ENCODE peak calls at places on chromosomes 12 and 14, in four cellular contexts. One of them, this sample, is unnamed.

GRCh38 chr12:101174576-101174975 is 35.5 kb downstream of the SLC5A8 start:
- DNase-seq in body of pancreas: no peak
- DNase-seq in mammary epithelial cell: no peak
- DNase-seq in ovary: no peak
- DNase-seq in this sample: no peak

GRCh38 chr12:102095677-102096263 is 24.1 kb downstream of the NUP37 start:
- DNase-seq in body of pancreas: no peak
- DNase-seq in ovary: no peak
- DNase-seq in mammary epithelial cell: peak; percentile 14
- DNase-seq in this sample: no peak

GRCh38 chr12:94717656-94718055 is 67.3 kb upstream of the TMCC3 start:
- DNase-seq in ovary: no peak
- DNase-seq in body of pancreas: no peak
- DNase-seq in mammary epithelial cell: no peak
- DNase-seq in this sample: no peak

GRCh38 chr12:58425481-58426392 is 484.4 kb downstream of the ATP23 start:
- DNase-seq in mammary epithelial cell: peak; percentile 92
- DNase-seq in ovary: peak; percentile 28
- DNase-seq in body of pancreas: no peak
- DNase-seq in this sample: no peak

GRCh38 chr12:44029194-44029593 is 193.3 kb downstream of the TMEM117 start:
- DNase-seq in body of pancreas: no peak
- DNase-seq in ovary: no peak
- DNase-seq in mammary epithelial cell: peak; percentile 28
- DNase-seq in this sample: no peak

GRCh38 chr12:64039285-64039871 is 182.7 kb downstream of the KICS2 start:
- DNase-seq in ovary: no peak
- DNase-seq in body of pancreas: peak; percentile 78
- DNase-seq in mammary epithelial cell: peak; percentile 52
- DNase-seq in this sample: no peak

GRCh38 chr14:74260525-74261233 is 21.4 kb downstream of the VSX2 start:
- DNase-seq in mammary epithelial cell: no peak
- DNase-seq in body of pancreas: no peak
- DNase-seq in ovary: no peak
- DNase-seq in this sample: no peak

GRCh38 chr12:46523446-46523845 is 150.9 kb upstream of the SLC38A2 start:
- DNase-seq in mammary epithelial cell: no peak
- DNase-seq in ovary: no peak
- DNase-seq in body of pancreas: no peak
- DNase-seq in this sample: no peak

GRCh38 chr12:125079943-125080645 is 14.9 kb downstream of the AACS start:
- DNase-seq in body of pancreas: no peak
- DNase-seq in mammary epithelial cell: no peak
- DNase-seq in ovary: no peak
- DNase-seq in this sample: no peak

GRCh38 chr12:41293011-41293410 is 104.9 kb downstream of the PDZRN4 start:
- DNase-seq in body of pancreas: no peak
- DNase-seq in ovary: no peak
- DNase-seq in mammary epithelial cell: peak; percentile 84
- DNase-seq in this sample: no peak

GRCh38 chr12:6326316-6326959 is 15.4 kb downstream of the TNFRSF1A start:
- DNase-seq in body of pancreas: no peak
- DNase-seq in mammary epithelial cell: no peak
- DNase-seq in ovary: peak; percentile 70
- DNase-seq in this sample: no peak

GRCh38 chr14:71855399-71856036 is 76.7 kb upstream of the RGS6 start:
- DNase-seq in body of pancreas: peak; percentile 62
- DNase-seq in ovary: no peak
- DNase-seq in mammary epithelial cell: peak; percentile 56
- DNase-seq in this sample: peak; percentile 4

GRCh38 chr14:56202256-56202655 is 84.0 kb downstream of the PELI2 start:
- DNase-seq in body of pancreas: no peak
- DNase-seq in ovary: no peak
- DNase-seq in mammary epithelial cell: no peak
- DNase-seq in this sample: no peak

GRCh38 chr12:103884316-103884715 is 43.3 kb upstream of the NT5DC3 start:
- DNase-seq in ovary: no peak
- DNase-seq in body of pancreas: no peak
- DNase-seq in mammary epithelial cell: peak; percentile 16
- DNase-seq in this sample: peak; percentile 50

DNA sequence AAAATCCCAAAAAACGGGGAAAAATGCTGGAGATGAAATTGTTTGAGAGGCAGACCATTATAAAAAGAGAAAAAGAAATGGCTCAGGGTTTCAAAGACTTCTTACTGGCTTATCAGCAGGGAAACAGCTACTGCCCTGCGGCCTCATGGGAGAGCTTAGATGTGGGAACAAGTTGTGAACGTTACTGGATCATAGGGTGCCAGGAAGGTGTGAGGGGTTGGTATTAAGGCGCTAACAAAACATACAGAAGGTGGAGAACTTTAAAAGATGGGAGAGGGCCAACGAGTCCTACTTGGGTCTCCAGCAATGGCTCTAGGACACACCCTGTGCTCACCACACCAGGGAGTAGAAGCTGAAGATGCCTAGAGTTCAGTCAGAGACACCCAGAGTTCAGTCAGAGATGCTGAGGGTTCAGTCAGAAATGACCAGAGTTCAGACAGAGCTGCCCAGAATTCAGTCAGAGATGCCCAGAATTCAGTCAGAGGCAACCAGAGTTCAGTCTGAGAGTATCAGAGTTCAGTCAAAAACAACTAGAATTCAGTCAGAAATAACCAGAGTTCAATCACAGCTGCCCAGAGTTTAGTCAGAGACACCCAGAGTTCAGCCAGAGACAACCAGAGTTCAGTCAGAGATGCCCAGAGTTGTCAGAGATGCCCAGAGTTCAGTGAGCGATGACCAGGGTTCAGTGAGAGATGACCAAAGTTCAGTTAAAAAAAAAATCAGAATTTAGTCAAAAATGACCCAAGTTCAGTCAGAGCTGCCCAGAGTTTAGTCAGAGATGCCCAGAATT is 1103.6 kb downstream of the BCL11B start:
- DNase-seq in body of pancreas: no peak
- DNase-seq in mammary epithelial cell: no peak
- DNase-seq in ovary: no peak
- DNase-seq in this sample: no peak
- H3K9me3 ChIP-seq in body of pancreas: no peaks in the 10 kb centered on the region
- H3K9me3 ChIP-seq in mammary epithelial cell: no peaks in the 10 kb centered on the region
- H3K9me3 ChIP-seq in ovary: no peaks in the 10 kb centered on the region
- H3K9me3 ChIP-seq in this sample: no peaks in the 10 kb centered on the region

GRCh38 chr12:47651368-47652254 is 54.2 kb downstream of the RPAP3 start:
- DNase-seq in ovary: peak; percentile 49
- DNase-seq in body of pancreas: peak; percentile 70
- DNase-seq in mammary epithelial cell: peak; percentile 55
- DNase-seq in this sample: peak; percentile 40
- H3K27ac ChIP-seq in ovary: no peak overlapping the region
- H3K27ac ChIP-seq in body of pancreas: no peak overlapping the region
- H3K27ac ChIP-seq in mammary epithelial cell: no peak overlapping the region
- H3K27ac ChIP-seq in this sample: no peak overlapping the region

GRCh38 chr12:133080051-133080618 is 588 bp upstream of the ZNF140 start:
- DNase-seq in ovary: peak; percentile 97
- DNase-seq in mammary epithelial cell: peak; percentile 99
- DNase-seq in body of pancreas: peak; percentile 98
- DNase-seq in this sample: peak; percentile 94

GRCh38 chr12:133083345-133083744 is 2.6 kb downstream of the ZNF140 start:
- DNase-seq in body of pancreas: no peak
- DNase-seq in mammary epithelial cell: no peak
- DNase-seq in ovary: no peak
- DNase-seq in this sample: no peak

GRCh38 chr12:133081408-133081806 is 684 bp downstream of the ZNF140 start:
- DNase-seq in mammary epithelial cell: no peak
- DNase-seq in ovary: peak; percentile 48
- DNase-seq in body of pancreas: peak; percentile 11
- DNase-seq in this sample: no peak

GRCh38 chr12:133080619-133081407 is at the start of gene ZNF140:
- DNase-seq in body of pancreas: peak; percentile 96
- DNase-seq in mammary epithelial cell: peak; percentile 94
- DNase-seq in ovary: peak; percentile 96
- DNase-seq in this sample: peak; percentile 88
- H3K9me3 ChIP-seq in body of pancreas: no peaks in the 10 kb centered on the region
- H3K9me3 ChIP-seq in mammary epithelial cell: peaks cover 44% of the 10 kb centered on the region
- H3K9me3 ChIP-seq in ovary: peaks cover 7% of the 10 kb centered on the region
- H3K9me3 ChIP-seq in this sample: peaks cover 82% of the 10 kb centered on the region

GRCh38 chr12:12748051-12748450 is 30.9 kb downstream of the CDKN1B start:
- DNase-seq in ovary: no peak
- DNase-seq in mammary epithelial cell: no peak
- DNase-seq in body of pancreas: no peak
- DNase-seq in this sample: no peak

GRCh38 chr12:12744556-12745305 is 27.6 kb downstream of the CDKN1B start:
- DNase-seq in body of pancreas: no peak
- DNase-seq in ovary: no peak
- DNase-seq in mammary epithelial cell: no peak
- DNase-seq in this sample: no peak

GRCh38 chr12:12745576-12746211 is 28.5 kb downstream of the CDKN1B start:
- DNase-seq in ovary: no peak
- DNase-seq in body of pancreas: no peak
- DNase-seq in mammary epithelial cell: peak; percentile 28
- DNase-seq in this sample: no peak

GRCh38 chr12:12749433-12749832 is 32.3 kb downstream of the CDKN1B start:
- DNase-seq in mammary epithelial cell: no peak
- DNase-seq in ovary: peak; percentile 63
- DNase-seq in body of pancreas: no peak
- DNase-seq in this sample: no peak

DNA sequence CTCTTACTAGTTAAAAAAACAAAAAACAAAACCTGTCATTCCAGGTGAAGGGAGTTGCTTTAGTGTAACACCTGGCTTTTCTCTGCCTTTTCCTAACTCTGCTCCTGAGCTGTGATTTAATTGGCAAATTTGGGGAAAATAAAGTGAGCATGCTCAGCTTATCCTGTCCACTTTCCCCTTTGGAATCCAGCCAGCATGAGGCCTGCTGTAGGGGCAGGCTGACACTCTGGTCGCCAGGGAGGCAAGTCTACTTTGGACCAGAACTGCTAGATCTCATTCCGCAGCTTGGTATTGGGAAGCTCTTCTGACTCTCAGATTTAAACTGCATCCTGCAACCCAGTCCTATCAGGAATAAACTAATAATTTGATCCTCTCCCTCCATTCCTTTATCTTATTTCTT is 30.1 kb downstream of the CDKN1B start:
- DNase-seq in ovary: no peak
- DNase-seq in mammary epithelial cell: no peak
- DNase-seq in body of pancreas: no peak
- DNase-seq in this sample: no peak
- H3K27ac ChIP-seq in ovary: no peak overlapping the region
- H3K27ac ChIP-seq in mammary epithelial cell: no peak overlapping the region
- H3K27ac ChIP-seq in body of pancreas: no peak overlapping the region
- H3K27ac ChIP-seq in this sample: no peak overlapping the region

GRCh38 chr12:38155020-38155395 is 161.6 kb upstream of the ALG10B start:
- DNase-seq in mammary epithelial cell: no peak
- DNase-seq in body of pancreas: no peak
- DNase-seq in ovary: no peak
- DNase-seq in this sample: no peak

GRCh38 chr12:38151991-38152700 is 164.4 kb upstream of the ALG10B start:
- DNase-seq in ovary: no peak
- DNase-seq in mammary epithelial cell: no peak
- DNase-seq in body of pancreas: no peak
- DNase-seq in this sample: no peak

GRCh38 chr12:38154096-38155019 is 162.2 kb upstream of the ALG10B start:
- DNase-seq in ovary: no peak
- DNase-seq in body of pancreas: no peak
- DNase-seq in mammary epithelial cell: no peak
- DNase-seq in this sample: no peak

GRCh38 chr12:38152816-38153736 is 163.5 kb upstream of the ALG10B start:
- DNase-seq in ovary: no peak
- DNase-seq in mammary epithelial cell: no peak
- DNase-seq in body of pancreas: no peak
- DNase-seq in this sample: no peak

GRCh38 chr12:38153737-38154061 is 162.9 kb upstream of the ALG10B start:
- DNase-seq in body of pancreas: no peak
- DNase-seq in ovary: no peak
- DNase-seq in mammary epithelial cell: no peak
- DNase-seq in this sample: no peak
- H3K9me3 ChIP-seq in body of pancreas: no peaks in the 10 kb centered on the region
- H3K9me3 ChIP-seq in ovary: no peaks in the 10 kb centered on the region
- H3K9me3 ChIP-seq in mammary epithelial cell: no peaks in the 10 kb centered on the region
- H3K9me3 ChIP-seq in this sample: no peaks in the 10 kb centered on the region

GRCh38 chr14:96271421-96271762 is 15.4 kb downstream of the BDKRB1 start:
- DNase-seq in body of pancreas: no peak
- DNase-seq in mammary epithelial cell: peak; percentile 93
- DNase-seq in ovary: no peak
- DNase-seq in this sample: no peak

GRCh38 chr14:96268426-96269358 is 12.7 kb downstream of the BDKRB1 start:
- DNase-seq in ovary: peak; percentile 17
- DNase-seq in mammary epithelial cell: peak; percentile 99
- DNase-seq in body of pancreas: peak; percentile 74
- DNase-seq in this sample: no peak

GRCh38 chr14:96272777-96273471 is 16.9 kb downstream of the BDKRB1 start:
- DNase-seq in mammary epithelial cell: peak; percentile 41
- DNase-seq in ovary: no peak
- DNase-seq in body of pancreas: peak; percentile 44
- DNase-seq in this sample: no peak

GRCh38 chr14:96269359-96269710 is 13.3 kb downstream of the BDKRB1 start:
- DNase-seq in mammary epithelial cell: no peak
- DNase-seq in body of pancreas: no peak
- DNase-seq in ovary: no peak
- DNase-seq in this sample: no peak

DNA sequence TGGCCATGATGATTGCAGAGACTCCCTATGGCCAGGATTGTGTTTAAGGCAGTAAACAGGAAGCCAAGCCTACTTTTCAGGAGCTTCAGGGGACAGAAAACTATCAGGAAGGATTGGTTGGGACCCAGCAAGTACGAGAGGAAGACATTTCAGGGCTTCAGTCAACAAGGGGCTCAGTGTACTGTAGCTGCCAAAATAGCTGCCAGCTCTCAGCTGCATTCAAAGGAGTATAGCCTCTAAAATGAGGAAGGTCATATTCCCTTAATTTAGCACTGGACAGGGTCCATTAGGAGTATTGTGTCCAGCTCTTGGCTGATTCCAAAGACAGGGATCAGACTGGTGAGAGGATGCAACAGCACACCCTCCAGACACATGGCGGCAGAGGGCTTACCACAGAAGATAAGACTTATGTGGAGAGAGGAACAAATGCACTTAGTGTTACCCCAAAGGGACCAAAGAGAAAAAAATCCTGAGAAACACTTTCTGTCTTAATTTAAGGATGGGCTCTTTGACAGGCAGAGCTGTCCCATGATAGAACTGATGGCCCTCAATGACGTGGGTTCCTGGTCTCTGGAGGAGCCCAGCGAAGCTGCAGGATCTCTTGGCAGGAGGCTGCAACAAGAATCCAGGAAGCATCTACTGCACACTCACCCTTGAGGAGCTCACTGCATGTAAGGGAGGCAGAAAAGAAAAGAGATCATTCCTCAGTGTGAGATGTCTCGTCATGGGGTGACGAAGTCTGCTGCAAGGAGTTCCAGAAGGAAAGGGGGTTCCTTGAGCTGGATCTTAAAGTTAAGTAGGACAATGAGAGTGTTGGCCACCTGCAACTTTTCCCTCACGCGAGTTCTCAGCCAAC is 14.8 kb downstream of the BDKRB1 start:
- DNase-seq in ovary: no peak
- DNase-seq in body of pancreas: no peak
- DNase-seq in mammary epithelial cell: no peak
- DNase-seq in this sample: no peak
- H3K27ac ChIP-seq in ovary: no peak overlapping the region
- H3K27ac ChIP-seq in body of pancreas: peak overlapping the region; percentile 39
- H3K27ac ChIP-seq in mammary epithelial cell: peak overlapping the region; percentile 4
- H3K27ac ChIP-seq in this sample: no peak overlapping the region